ENCODE peak calls at places on chromosomes 13 and 19, in nine cellular contexts. One of them, this sample, is unnamed.

GRCh38 chr19:33796164-33797100 is at the start of gene KCTD15:
- DNase-seq in cardiac muscle cell: peak
- DNase-seq in lower leg skin: no peak
- DNase-seq in Peyer's patch: no peak
- DNase-seq in left ventricle myocardium inferior: peak
- DNase-seq in GM20000: no peak
- DNase-seq in dorsolateral prefrontal cortex: peak
- DNase-seq in adrenal gland: peak
- DNase-seq in epithelial cell of esophagus: peak
- DNase-seq in this sample: no peak

GRCh38 chr19:18611327-18612050 is 1.2 kb upstream of the TMEM59L start:
- DNase-seq in left ventricle myocardium inferior: no peak
- DNase-seq in cardiac muscle cell: no peak
- DNase-seq in epithelial cell of esophagus: no peak
- DNase-seq in GM20000: peak
- DNase-seq in dorsolateral prefrontal cortex: no peak
- DNase-seq in lower leg skin: no peak
- DNase-seq in Peyer's patch: no peak
- DNase-seq in adrenal gland: no peak
- DNase-seq in this sample: no peak

GRCh38 chr13:113655358-113656014 is 2.5 kb downstream of the ATP4B start:
- DNase-seq in GM20000: no peak
- DNase-seq in lower leg skin: peak
- DNase-seq in adrenal gland: no peak
- DNase-seq in cardiac muscle cell: no peak
- DNase-seq in left ventricle myocardium inferior: peak
- DNase-seq in dorsolateral prefrontal cortex: no peak
- DNase-seq in epithelial cell of esophagus: no peak
- DNase-seq in Peyer's patch: peak
- DNase-seq in this sample: no peak

GRCh38 chr19:50975766-50976165 is 6.4 kb upstream of the KLK6 start:
- DNase-seq in dorsolateral prefrontal cortex: no peak
- DNase-seq in GM20000: no peak
- DNase-seq in Peyer's patch: no peak
- DNase-seq in epithelial cell of esophagus: peak
- DNase-seq in lower leg skin: no peak
- DNase-seq in cardiac muscle cell: no peak
- DNase-seq in left ventricle myocardium inferior: no peak
- DNase-seq in adrenal gland: no peak
- DNase-seq in this sample: no peak

GRCh38 chr13:73056054-73056962 is 2.5 kb upstream of the KLF5 start:
- DNase-seq in dorsolateral prefrontal cortex: no peak
- DNase-seq in Peyer's patch: no peak
- DNase-seq in lower leg skin: no peak
- DNase-seq in epithelial cell of esophagus: peak
- DNase-seq in GM20000: no peak
- DNase-seq in cardiac muscle cell: no peak
- DNase-seq in left ventricle myocardium inferior: no peak
- DNase-seq in adrenal gland: no peak
- DNase-seq in this sample: peak

GRCh38 chr19:35211545-35212230 is 16.9 kb downstream of the FAM187B start:
- DNase-seq in dorsolateral prefrontal cortex: no peak
- DNase-seq in Peyer's patch: peak
- DNase-seq in cardiac muscle cell: no peak
- DNase-seq in GM20000: no peak
- DNase-seq in epithelial cell of esophagus: no peak
- DNase-seq in adrenal gland: peak
- DNase-seq in left ventricle myocardium inferior: peak
- DNase-seq in lower leg skin: peak
- DNase-seq in this sample: no peak

GRCh38 chr19:57152921-57153320 is 7.9 kb upstream of the ZIM3 start:
- DNase-seq in lower leg skin: no peak
- DNase-seq in Peyer's patch: no peak
- DNase-seq in dorsolateral prefrontal cortex: no peak
- DNase-seq in epithelial cell of esophagus: no peak
- DNase-seq in adrenal gland: no peak
- DNase-seq in left ventricle myocardium inferior: no peak
- DNase-seq in cardiac muscle cell: no peak
- DNase-seq in GM20000: no peak
- DNase-seq in this sample: no peak

GRCh38 chr19:34172661-34173144 is 399 bp downstream of the LSM14A start:
- DNase-seq in GM20000: no peak
- DNase-seq in cardiac muscle cell: no peak
- DNase-seq in adrenal gland: no peak
- DNase-seq in dorsolateral prefrontal cortex: no peak
- DNase-seq in epithelial cell of esophagus: no peak
- DNase-seq in left ventricle myocardium inferior: peak
- DNase-seq in Peyer's patch: peak
- DNase-seq in lower leg skin: no peak
- DNase-seq in this sample: peak

GRCh38 chr13:24288870-24289269 is 20.5 kb upstream of the C1QTNF9 start:
- DNase-seq in Peyer's patch: no peak
- DNase-seq in dorsolateral prefrontal cortex: no peak
- DNase-seq in lower leg skin: no peak
- DNase-seq in adrenal gland: no peak
- DNase-seq in cardiac muscle cell: no peak
- DNase-seq in left ventricle myocardium inferior: no peak
- DNase-seq in GM20000: no peak
- DNase-seq in epithelial cell of esophagus: no peak
- DNase-seq in this sample: no peak

GRCh38 chr19:14162871-14163297 is 26.5 kb upstream of the ASF1B start:
- DNase-seq in Peyer's patch: no peak
- DNase-seq in lower leg skin: no peak
- DNase-seq in GM20000: no peak
- DNase-seq in cardiac muscle cell: no peak
- DNase-seq in left ventricle myocardium inferior: no peak
- DNase-seq in dorsolateral prefrontal cortex: no peak
- DNase-seq in epithelial cell of esophagus: no peak
- DNase-seq in adrenal gland: no peak
- DNase-seq in this sample: no peak

GRCh38 chr19:13089139-13089856 is 13.4 kb downstream of the LYL1 start:
- DNase-seq in Peyer's patch: no peak
- DNase-seq in dorsolateral prefrontal cortex: no peak
- DNase-seq in GM20000: no peak
- DNase-seq in epithelial cell of esophagus: no peak
- DNase-seq in lower leg skin: no peak
- DNase-seq in cardiac muscle cell: no peak
- DNase-seq in left ventricle myocardium inferior: no peak
- DNase-seq in adrenal gland: no peak
- DNase-seq in this sample: no peak

GRCh38 chr13:114121496-114122466 is 10.6 kb downstream of the RASA3 start:
- DNase-seq in cardiac muscle cell: no peak
- DNase-seq in epithelial cell of esophagus: no peak
- DNase-seq in lower leg skin: no peak
- DNase-seq in adrenal gland: no peak
- DNase-seq in dorsolateral prefrontal cortex: no peak
- DNase-seq in Peyer's patch: no peak
- DNase-seq in GM20000: no peak
- DNase-seq in left ventricle myocardium inferior: no peak
- DNase-seq in this sample: no peak

GRCh38 chr19:43812689-43813088 is 10.4 kb upstream of the LYPD5 start:
- DNase-seq in GM20000: no peak
- DNase-seq in cardiac muscle cell: no peak
- DNase-seq in dorsolateral prefrontal cortex: no peak
- DNase-seq in adrenal gland: no peak
- DNase-seq in epithelial cell of esophagus: no peak
- DNase-seq in lower leg skin: no peak
- DNase-seq in left ventricle myocardium inferior: no peak
- DNase-seq in Peyer's patch: no peak
- DNase-seq in this sample: no peak

GRCh38 chr19:43818500-43818899 is 8.6 kb upstream of the ZNF283 start:
- DNase-seq in lower leg skin: no peak
- DNase-seq in cardiac muscle cell: no peak
- DNase-seq in Peyer's patch: no peak
- DNase-seq in GM20000: no peak
- DNase-seq in left ventricle myocardium inferior: no peak
- DNase-seq in epithelial cell of esophagus: peak
- DNase-seq in dorsolateral prefrontal cortex: no peak
- DNase-seq in adrenal gland: no peak
- DNase-seq in this sample: peak

GRCh38 chr19:43811833-43812232 is 9.6 kb upstream of the LYPD5 start:
- DNase-seq in lower leg skin: no peak
- DNase-seq in Peyer's patch: no peak
- DNase-seq in dorsolateral prefrontal cortex: no peak
- DNase-seq in left ventricle myocardium inferior: no peak
- DNase-seq in GM20000: no peak
- DNase-seq in adrenal gland: no peak
- DNase-seq in epithelial cell of esophagus: no peak
- DNase-seq in cardiac muscle cell: no peak
- DNase-seq in this sample: no peak

GRCh38 chr19:43812259-43812658 is 10.0 kb upstream of the LYPD5 start:
- DNase-seq in Peyer's patch: no peak
- DNase-seq in lower leg skin: no peak
- DNase-seq in epithelial cell of esophagus: no peak
- DNase-seq in cardiac muscle cell: no peak
- DNase-seq in adrenal gland: no peak
- DNase-seq in left ventricle myocardium inferior: no peak
- DNase-seq in dorsolateral prefrontal cortex: no peak
- DNase-seq in GM20000: no peak
- DNase-seq in this sample: no peak

DNA sequence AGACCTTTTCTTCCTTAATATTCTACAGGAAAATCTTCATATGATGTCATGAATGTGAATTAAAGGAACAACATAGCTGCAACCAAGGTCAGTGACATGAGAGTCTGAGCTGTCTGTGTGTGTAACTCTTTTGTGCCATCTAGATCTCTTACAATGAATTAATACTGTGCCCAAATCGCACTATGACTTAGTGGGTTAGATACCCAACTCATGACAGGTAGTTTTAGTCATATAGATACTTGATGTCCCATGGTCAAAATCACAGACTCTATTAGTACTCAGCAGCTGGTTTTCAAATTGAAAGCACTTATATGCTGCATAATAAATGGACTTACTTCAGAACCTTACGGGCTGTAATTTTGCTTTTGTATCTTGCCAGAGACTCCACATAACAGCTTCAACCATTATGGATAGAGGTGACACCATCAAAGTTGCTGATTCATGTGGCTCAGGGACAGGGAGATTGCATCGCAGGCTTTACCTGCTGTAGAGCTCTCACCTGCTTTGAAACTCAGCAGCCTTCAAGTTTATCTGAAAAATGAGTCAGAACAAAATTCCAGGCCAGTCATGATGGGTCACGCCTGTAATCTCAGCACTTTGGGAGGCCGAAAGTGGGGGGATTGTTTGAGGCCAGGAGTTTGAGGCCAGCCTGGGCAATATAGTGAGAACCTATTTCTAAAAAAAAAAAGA is 12.3 kb upstream of the ZNF283 start:
- DNase-seq in cardiac muscle cell: no peak
- DNase-seq in Peyer's patch: no peak
- DNase-seq in lower leg skin: no peak
- DNase-seq in GM20000: no peak
- DNase-seq in dorsolateral prefrontal cortex: no peak
- DNase-seq in left ventricle myocardium inferior: no peak
- DNase-seq in adrenal gland: no peak
- DNase-seq in epithelial cell of esophagus: peak
- DNase-seq in this sample: no peak
- TF ChIP-seq CTCF in cardiac muscle cell: no peak
- TF ChIP-seq CTCF in Peyer's patch: no peak
- TF ChIP-seq CTCF in lower leg skin: no peak
- TF ChIP-seq CTCF in GM20000: no peak
- TF ChIP-seq CTCF in dorsolateral prefrontal cortex: no peak
- TF ChIP-seq CTCF in left ventricle myocardium inferior: no peak
- TF ChIP-seq CTCF in adrenal gland: no peak
- TF ChIP-seq CTCF in epithelial cell of esophagus: no peak
- TF ChIP-seq CTCF in this sample: no peak

DNA sequence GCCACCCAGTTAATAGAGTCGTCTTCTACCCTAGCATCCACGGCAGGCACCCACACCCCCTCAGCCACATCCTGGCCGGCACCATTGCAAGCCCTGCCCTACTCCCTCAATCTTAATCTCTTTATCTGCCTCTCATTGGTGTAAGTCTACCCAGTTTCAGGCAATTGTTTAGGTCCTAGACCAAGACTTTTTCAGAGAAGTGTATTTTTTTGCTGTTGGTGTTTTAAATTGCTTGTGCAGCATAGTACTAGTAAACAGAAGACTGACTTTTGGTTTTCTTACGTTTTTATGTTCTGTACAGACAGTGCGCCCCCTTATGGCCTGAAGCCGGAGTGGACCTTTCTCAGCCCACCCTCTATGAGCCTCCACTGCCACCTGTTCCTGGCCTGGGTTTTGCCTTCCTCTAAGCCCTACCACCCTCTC is 2.3 kb upstream of the LCP1 start:
- DNase-seq in lower leg skin: peak
- DNase-seq in left ventricle myocardium inferior: peak
- DNase-seq in epithelial cell of esophagus: no peak
- DNase-seq in adrenal gland: no peak
- DNase-seq in cardiac muscle cell: peak
- DNase-seq in GM20000: peak
- DNase-seq in dorsolateral prefrontal cortex: no peak
- DNase-seq in Peyer's patch: peak
- DNase-seq in this sample: no peak
- TF ChIP-seq CTCF in lower leg skin: no peak
- TF ChIP-seq CTCF in left ventricle myocardium inferior: no peak
- TF ChIP-seq CTCF in epithelial cell of esophagus: peak
- TF ChIP-seq CTCF in adrenal gland: no peak
- TF ChIP-seq CTCF in cardiac muscle cell: peak
- TF ChIP-seq CTCF in GM20000: peak
- TF ChIP-seq CTCF in dorsolateral prefrontal cortex: peak
- TF ChIP-seq CTCF in Peyer's patch: peak
- TF ChIP-seq CTCF in this sample: peak

GRCh38 chr13:76885203-76886004 is 801 bp downstream of the KCTD12 start:
- DNase-seq in cardiac muscle cell: peak
- DNase-seq in dorsolateral prefrontal cortex: peak
- DNase-seq in left ventricle myocardium inferior: peak
- DNase-seq in GM20000: peak
- DNase-seq in Peyer's patch: peak
- DNase-seq in adrenal gland: peak
- DNase-seq in epithelial cell of esophagus: peak
- DNase-seq in lower leg skin: peak
- DNase-seq in this sample: peak
- TF ChIP-seq CTCF in cardiac muscle cell: peak
- TF ChIP-seq CTCF in dorsolateral prefrontal cortex: peak
- TF ChIP-seq CTCF in left ventricle myocardium inferior: peak
- TF ChIP-seq CTCF in GM20000: peak
- TF ChIP-seq CTCF in Peyer's patch: peak
- TF ChIP-seq CTCF in adrenal gland: no peak
- TF ChIP-seq CTCF in epithelial cell of esophagus: peak
- TF ChIP-seq CTCF in lower leg skin: no peak
- TF ChIP-seq CTCF in this sample: peak

DNA sequence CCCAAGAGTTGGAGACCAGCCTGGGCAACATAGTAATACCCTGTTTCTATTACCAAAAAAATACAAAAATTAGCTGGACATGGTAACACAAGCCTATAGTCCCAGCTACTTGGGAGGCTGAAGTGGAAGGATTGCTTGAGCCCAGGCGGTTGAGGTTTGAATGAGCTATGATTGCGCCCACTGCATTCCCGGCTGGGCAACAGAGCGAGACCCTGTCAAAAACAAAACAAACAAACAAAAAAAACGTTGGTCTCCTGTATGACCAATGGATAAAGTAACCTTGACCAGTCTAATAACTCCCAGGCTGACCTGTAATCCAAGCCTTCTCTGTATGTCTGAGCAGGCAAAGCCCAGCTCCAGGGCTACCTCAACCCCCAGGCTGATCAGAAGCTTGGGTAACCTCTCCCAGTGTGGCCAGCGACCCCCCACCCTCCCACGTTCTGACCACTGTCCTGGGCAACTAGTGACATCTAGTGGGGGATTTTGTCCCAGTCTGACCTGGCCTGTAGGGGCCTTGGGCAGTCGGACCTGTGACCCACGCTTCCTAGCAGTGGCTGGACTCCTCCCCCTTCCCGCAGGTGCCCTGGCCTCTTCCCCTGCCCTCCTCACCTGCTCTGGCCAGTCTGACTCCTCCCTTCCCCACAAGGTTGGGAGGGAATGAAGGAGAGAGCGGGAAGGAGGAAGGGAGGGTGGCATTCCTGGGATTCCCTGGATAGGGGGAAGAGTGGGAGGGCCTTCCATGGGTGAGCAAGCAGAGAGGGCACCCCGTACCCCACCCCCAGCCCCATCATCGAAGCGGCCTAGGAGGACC is 1.0 kb upstream of the BCAM start:
- DNase-seq in left ventricle myocardium inferior: no peak
- DNase-seq in Peyer's patch: no peak
- DNase-seq in dorsolateral prefrontal cortex: no peak
- DNase-seq in cardiac muscle cell: peak
- DNase-seq in lower leg skin: no peak
- DNase-seq in GM20000: peak
- DNase-seq in epithelial cell of esophagus: peak
- DNase-seq in adrenal gland: peak
- DNase-seq in this sample: no peak
- TF ChIP-seq CTCF in left ventricle myocardium inferior: peak
- TF ChIP-seq CTCF in Peyer's patch: peak
- TF ChIP-seq CTCF in dorsolateral prefrontal cortex: peak
- TF ChIP-seq CTCF in cardiac muscle cell: peak
- TF ChIP-seq CTCF in lower leg skin: no peak
- TF ChIP-seq CTCF in GM20000: no peak
- TF ChIP-seq CTCF in epithelial cell of esophagus: peak
- TF ChIP-seq CTCF in adrenal gland: no peak
- TF ChIP-seq CTCF in this sample: peak